ENCODE peak calls at places on chromosomes 11 and 22, in ten cellular contexts. M, E, G, V, H, I, F, A, X and N are unnamed samples.

GRCh38 chr11:64837887-64838351 is 6.5 kb downstream of the CDC42BPG start:
- DNase-seq in M (no peak), A (no peak), H (no peak), F (no peak), V (no peak), I (no peak), G (no peak), X (no peak), E (no peak), N (no peak)

GRCh38 chr22:46737105-46737975 is 712 bp downstream of the CERK start:
- DNase-seq in A (no peak), V (peak), G (peak), X (peak), I (peak), H (no peak), E (peak), M (peak), F (peak), N (no peak)

GRCh38 chr11:60875366-60875720 is 8.0 kb downstream of the ZP1 start:
- DNase-seq in X (no peak), M (no peak), H (no peak), E (no peak), V (no peak), F (no peak), I (no peak), G (no peak), A (no peak), N (no peak)

GRCh38 chr11:57240757-57241156 is 3.7 kb upstream of the APLNR start:
- DNase-seq in X (no peak), E (no peak), H (no peak), V (no peak), F (no peak), G (no peak), M (no peak), I (no peak), A (no peak), N (no peak)

GRCh38 chr11:35598254-35599125 is 19.8 kb upstream of the FJX1 start:
- DNase-seq in A (no peak), G (no peak), F (peak), V (peak), H (no peak), I (no peak), X (peak), M (no peak), E (no peak), N (no peak)

GRCh38 chr11:94067010-94067409 is 45.9 kb downstream of the HEPHL1 start:
- DNase-seq in M (no peak), A (no peak), E (peak), X (no peak), H (no peak), I (no peak), V (no peak), F (no peak), G (no peak), N (no peak)

GRCh38 chr11:68271023-68271780 is 571 bp downstream of the C11orf24 start:
- DNase-seq in E (peak), A (peak), V (peak), M (peak), H (peak), X (peak), F (peak), G (peak), I (peak), N (peak)

GRCh38 chr11:75219869-75220268 is 20.7 kb upstream of the TPBGL start:
- DNase-seq in G (no peak), H (no peak), V (no peak), E (no peak), M (no peak), I (no peak), F (no peak), A (no peak), X (no peak), N (no peak)

GRCh38 chr11:35932641-35933571 is 11.0 kb upstream of the LDLRAD3 start:
- DNase-seq in V (no peak), F (no peak), E (peak), G (no peak), A (no peak), M (peak), X (peak), I (no peak), H (no peak), N (no peak)

GRCh38 chr11:16804104-16804947 is 65.9 kb downstream of the C11orf58 start:
- DNase-seq in X (no peak), V (no peak), M (peak), I (no peak), F (no peak), A (no peak), G (no peak), H (no peak), E (peak), N (no peak)

GRCh38 chr11:105621985-105622384 is 12.1 kb downstream of the GRIA4 start:
- DNase-seq in M (no peak), A (no peak), X (no peak), H (no peak), G (no peak), I (no peak), V (no peak), E (no peak), F (no peak), N (no peak)

GRCh38 chr22:40463017-40463631 is 92.7 kb downstream of the SGSM3 start:
- DNase-seq in V (peak), A (no peak), H (no peak), M (no peak), E (no peak), G (no peak), X (no peak), I (peak), F (no peak), N (no peak)

GRCh38 chr11:64347171-64347867 is 7.3 kb downstream of the CCDC88B start:
- DNase-seq in V (no peak), A (no peak), F (no peak), E (no peak), X (no peak), H (no peak), M (no peak), I (no peak), G (no peak), N (no peak)

GRCh38 chr11:72441647-72442267 is 7.4 kb upstream of the CLPB start:
- DNase-seq in F (no peak), V (no peak), A (no peak), E (peak), X (peak), H (no peak), M (peak), G (no peak), I (no peak), N (no peak)

GRCh38 chr11:35260342-35260985 is 121.5 kb downstream of the CD44 start:
- DNase-seq in M (peak), V (no peak), I (no peak), H (no peak), F (no peak), E (peak), G (peak), A (no peak), X (peak), N (no peak)

GRCh38 chr11:61955031-61955415 is 4.9 kb downstream of the BEST1 start:
- DNase-seq in G (peak), F (no peak), H (peak), E (peak), X (peak), I (no peak), V (no peak), A (peak), M (peak), N (no peak)
- H3K4me3 ChIP-seq in G (no peak), F (no peak), H (peak), E (peak), X (peak), I (no peak), V (no peak), A (no peak), M (peak), N (no peak)

DNA sequence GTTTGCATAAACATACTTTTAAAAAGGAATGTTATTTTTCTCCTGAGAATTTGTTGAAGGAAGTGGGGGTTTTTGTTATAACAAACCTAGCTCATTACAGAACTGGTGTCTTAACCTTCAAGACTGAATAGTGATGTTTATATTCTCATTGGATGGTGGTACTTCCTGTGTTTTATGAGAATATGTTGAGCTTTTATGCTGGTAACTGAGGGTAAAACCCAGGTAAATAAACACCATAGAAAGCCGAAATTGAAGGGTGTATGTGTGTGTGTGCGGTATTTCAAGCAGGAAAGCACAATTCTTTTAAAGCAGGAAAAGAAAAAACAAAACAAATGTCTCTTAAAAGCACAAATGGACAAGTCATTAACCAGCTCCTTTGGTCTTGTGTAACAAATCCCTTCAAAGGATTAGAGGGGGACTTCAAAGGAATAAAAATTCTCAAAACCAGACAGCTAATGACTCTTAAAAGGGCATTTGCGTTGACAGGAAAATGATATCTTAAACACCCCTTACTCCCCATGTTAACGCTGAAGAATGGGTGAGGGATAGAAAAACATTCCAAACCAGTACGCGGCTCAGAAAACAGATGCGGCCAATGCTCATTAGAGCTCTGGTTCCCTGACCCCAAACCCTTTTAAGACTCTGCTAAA is 23.8 kb downstream of the LMO2 start:
- DNase-seq in X (no peak), E (no peak), H (no peak), A (no peak), G (no peak), V (no peak), I (no peak), F (no peak), M (no peak), N (no peak)
- H3K4me3 ChIP-seq in X (no peak), E (no peak), H (no peak), A (no peak), G (no peak), V (no peak), I (no peak), F (peak), M (no peak), N (no peak)

GRCh38 chr22:31567196-31567595 is 70.9 kb downstream of the SFI1 start:
- DNase-seq in H (no peak), A (no peak), G (no peak), M (no peak), V (no peak), X (no peak), F (no peak), E (no peak), I (no peak), N (no peak)

GRCh38 chr22:31556627-31557203 is 60.4 kb downstream of the SFI1 start:
- DNase-seq in F (no peak), E (peak), G (peak), H (peak), A (no peak), M (peak), X (peak), V (peak), I (no peak), N (no peak)

GRCh38 chr22:31566484-31566883 is 70.1 kb downstream of the SFI1 start:
- DNase-seq in V (no peak), X (no peak), F (no peak), E (no peak), I (no peak), M (no peak), H (no peak), G (no peak), A (no peak), N (no peak)

GRCh38 chr22:31561970-31562369 is 65.6 kb downstream of the SFI1 start:
- DNase-seq in I (no peak), G (no peak), H (no peak), M (no peak), V (no peak), E (no peak), F (no peak), X (no peak), A (no peak), N (no peak)

GRCh38 chr22:31561238-31561887 is 65.0 kb downstream of the SFI1 start:
- DNase-seq in F (peak), E (peak), M (peak), G (peak), I (peak), H (peak), A (peak), X (peak), V (peak), N (peak)
- H3K4me3 ChIP-seq in F (no peak), E (no peak), M (no peak), G (no peak), I (no peak), H (no peak), A (no peak), X (no peak), V (no peak), N (no peak)

GRCh38 chr11:122642472-122642922 is 13.0 kb upstream of the UBASH3B start:
- DNase-seq in G (peak), X (peak), M (peak), E (peak), F (no peak), I (no peak), H (no peak), V (no peak), A (no peak), N (peak)
- H3K4me3 ChIP-seq in G (peak), X (no peak), M (no peak), E (no peak), F (no peak), I (no peak), H (no peak), V (no peak), A (no peak), N (no peak)

GRCh38 chr11:32438883-32439487 is 3.6 kb upstream of the WT1 start:
- DNase-seq in A (no peak), X (no peak), F (no peak), G (no peak), M (peak), E (no peak), I (no peak), V (no peak), H (no peak), N (no peak)

GRCh38 chr11:32437406-32438345 is 2.3 kb upstream of the WT1 start:
- DNase-seq in X (no peak), I (no peak), A (no peak), F (no peak), H (no peak), V (no peak), M (no peak), E (no peak), G (no peak), N (no peak)

GRCh38 chr11:32436751-32437405 is 1.5 kb upstream of the WT1 start:
- DNase-seq in X (no peak), M (no peak), A (no peak), E (no peak), I (no peak), F (no peak), V (no peak), H (no peak), G (no peak), N (no peak)

GRCh38 chr11:32439488-32440210 is 4.3 kb upstream of the WT1 start:
- DNase-seq in A (no peak), I (no peak), E (no peak), X (no peak), V (no peak), G (no peak), M (no peak), H (no peak), F (no peak), N (no peak)

DNA sequence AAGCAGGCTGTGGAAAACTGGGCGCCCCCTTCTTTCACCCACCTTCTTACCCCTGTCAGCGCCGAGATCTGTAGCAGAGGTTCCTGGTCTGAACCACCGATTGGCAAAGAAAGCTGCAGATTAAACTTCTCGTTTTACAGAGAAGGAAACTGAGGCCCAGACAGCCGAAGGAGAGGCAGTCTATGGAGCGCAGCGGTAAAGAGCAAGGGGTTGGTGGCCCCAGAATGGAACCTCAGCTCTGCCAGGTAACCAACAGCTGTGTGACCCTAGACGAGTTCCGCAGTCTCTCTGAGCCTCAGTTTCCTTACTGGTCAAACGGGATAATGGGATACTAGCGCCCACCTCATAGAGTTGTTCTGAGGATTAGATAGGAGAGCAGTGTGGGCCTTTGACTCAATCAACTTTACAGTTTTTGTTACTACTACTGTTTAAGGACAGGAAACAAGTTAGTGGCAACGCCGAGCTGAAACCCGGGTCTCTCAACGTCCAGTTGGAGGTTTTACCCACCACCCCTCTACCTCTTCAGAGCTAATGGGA is 3.1 kb upstream of the WT1 start:
- DNase-seq in I (no peak), V (no peak), G (no peak), H (no peak), X (no peak), E (no peak), A (no peak), M (no peak), F (no peak), N (no peak)
- H3K4me3 ChIP-seq in I (no peak), V (no peak), G (no peak), H (no peak), X (no peak), E (no peak), A (no peak), M (no peak), F (no peak), N (peak)